ENCODE peak calls at places on chromosome X, in seven cellular contexts. One of them, this sample, is unnamed.

GRCh38 chrX:63436865-63437264 is 85.7 kb upstream of the SPIN4 start:
- DNase-seq in tibial nerve: no peak
- DNase-seq in uterus: no peak
- DNase-seq in fibroblast of lung: no peak
- DNase-seq in suprapubic skin: no peak
- DNase-seq in body of pancreas: no peak
- DNase-seq in breast epithelium: no peak
- DNase-seq in this sample: no peak

GRCh38 chrX:107766470-107767140 is 9.0 kb downstream of the TSC22D3 start:
- DNase-seq in suprapubic skin: no peak
- DNase-seq in body of pancreas: peak
- DNase-seq in breast epithelium: no peak
- DNase-seq in uterus: peak
- DNase-seq in tibial nerve: no peak
- DNase-seq in fibroblast of lung: peak
- DNase-seq in this sample: no peak

GRCh38 chrX:153333271-153333670 is 682 bp upstream of the ZNF275 start:
- DNase-seq in breast epithelium: no peak
- DNase-seq in body of pancreas: no peak
- DNase-seq in suprapubic skin: no peak
- DNase-seq in fibroblast of lung: peak
- DNase-seq in tibial nerve: no peak
- DNase-seq in uterus: no peak
- DNase-seq in this sample: peak

GRCh38 chrX:150411656-150412055 is 48.5 kb downstream of the MAMLD1 start:
- DNase-seq in suprapubic skin: no peak
- DNase-seq in body of pancreas: no peak
- DNase-seq in uterus: no peak
- DNase-seq in tibial nerve: no peak
- DNase-seq in breast epithelium: no peak
- DNase-seq in fibroblast of lung: no peak
- DNase-seq in this sample: no peak

GRCh38 chrX:16138108-16138427 is 14.7 kb downstream of the GRPR start:
- DNase-seq in uterus: no peak
- DNase-seq in body of pancreas: no peak
- DNase-seq in tibial nerve: no peak
- DNase-seq in suprapubic skin: no peak
- DNase-seq in breast epithelium: no peak
- DNase-seq in fibroblast of lung: no peak
- DNase-seq in this sample: no peak

GRCh38 chrX:39158801-39159657 is 357.8 kb downstream of the MID1IP1 start:
- DNase-seq in suprapubic skin: no peak
- DNase-seq in fibroblast of lung: peak
- DNase-seq in body of pancreas: peak
- DNase-seq in breast epithelium: no peak
- DNase-seq in uterus: peak
- DNase-seq in tibial nerve: no peak
- DNase-seq in this sample: peak

GRCh38 chrX:110146521-110146920 is 143.6 kb downstream of the TMEM164 start:
- DNase-seq in uterus: peak
- DNase-seq in suprapubic skin: no peak
- DNase-seq in body of pancreas: peak
- DNase-seq in breast epithelium: no peak
- DNase-seq in tibial nerve: no peak
- DNase-seq in fibroblast of lung: peak
- DNase-seq in this sample: peak

GRCh38 chrX:14029425-14030247 is at the start of gene GEMIN8:
- DNase-seq in tibial nerve: peak
- DNase-seq in uterus: peak
- DNase-seq in suprapubic skin: peak
- DNase-seq in breast epithelium: peak
- DNase-seq in fibroblast of lung: peak
- DNase-seq in body of pancreas: peak
- DNase-seq in this sample: peak

DNA sequence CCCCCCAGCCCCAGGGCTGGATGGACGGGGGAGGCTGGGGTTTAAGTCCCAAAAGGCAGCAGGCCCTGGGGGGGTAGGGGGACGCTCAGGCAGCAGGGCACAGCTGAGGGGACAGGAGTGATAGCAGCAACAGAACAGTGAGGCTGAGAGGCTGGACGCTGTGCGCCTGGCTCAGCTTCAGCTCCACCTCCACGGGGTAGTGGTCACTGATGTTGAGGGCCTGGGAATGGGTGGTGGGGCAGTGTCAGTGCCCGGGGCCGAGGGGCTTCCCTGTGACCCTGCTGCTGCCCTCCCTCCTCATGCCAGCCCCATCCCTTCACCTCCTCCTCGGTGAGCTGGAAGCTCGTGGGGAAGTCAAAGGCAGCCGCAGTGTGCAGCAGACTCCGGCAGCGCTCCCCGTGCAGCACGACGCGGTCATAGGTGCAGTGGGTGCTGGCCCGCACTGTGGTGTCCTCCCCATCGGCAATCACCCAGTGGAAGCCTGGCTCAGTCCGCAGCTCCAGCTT is 4.5 kb downstream of the RPL10 start:
- DNase-seq in fibroblast of lung: no peak
- DNase-seq in suprapubic skin: no peak
- DNase-seq in tibial nerve: no peak
- DNase-seq in body of pancreas: no peak
- DNase-seq in uterus: no peak
- DNase-seq in breast epithelium: no peak
- DNase-seq in this sample: no peak
- H3K27ac ChIP-seq in fibroblast of lung: no peak
- H3K27ac ChIP-seq in suprapubic skin: peak
- H3K27ac ChIP-seq in tibial nerve: no peak
- H3K27ac ChIP-seq in body of pancreas: peak
- H3K27ac ChIP-seq in uterus: no peak
- H3K27ac ChIP-seq in breast epithelium: peak
- H3K27ac ChIP-seq in this sample: no peak

GRCh38 chrX:147800663-147801062 is 111.1 kb upstream of the FMR1 start:
- DNase-seq in body of pancreas: no peak
- DNase-seq in tibial nerve: no peak
- DNase-seq in suprapubic skin: no peak
- DNase-seq in fibroblast of lung: no peak
- DNase-seq in uterus: no peak
- DNase-seq in breast epithelium: no peak
- DNase-seq in this sample: no peak

DNA sequence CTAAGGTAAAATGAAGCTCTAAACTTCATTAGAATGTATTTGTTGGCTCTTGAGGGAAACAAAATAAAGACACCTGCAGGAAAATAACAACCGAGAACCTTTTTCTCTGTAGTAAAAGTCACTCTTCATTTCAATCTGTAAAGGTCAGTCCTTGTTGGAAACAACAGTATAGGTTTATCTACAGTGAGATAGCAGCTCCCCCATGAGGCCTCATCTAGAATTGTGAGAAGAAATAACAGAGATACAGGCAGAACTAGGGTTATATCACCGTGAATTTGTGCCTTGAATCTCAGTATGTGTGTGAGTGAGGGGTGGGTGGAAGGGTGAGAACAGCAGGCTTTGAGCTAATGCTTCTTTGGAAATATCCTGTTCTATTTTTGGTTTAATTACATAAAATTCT is 107.8 kb upstream of the FMR1 start:
- DNase-seq in breast epithelium: no peak
- DNase-seq in suprapubic skin: no peak
- DNase-seq in fibroblast of lung: no peak
- DNase-seq in tibial nerve: no peak
- DNase-seq in body of pancreas: peak
- DNase-seq in uterus: no peak
- DNase-seq in this sample: no peak
- TF ChIP-seq CTCF in breast epithelium: no peak
- TF ChIP-seq CTCF in suprapubic skin: no peak
- TF ChIP-seq CTCF in fibroblast of lung: no peak
- TF ChIP-seq CTCF in tibial nerve: no peak
- TF ChIP-seq CTCF in body of pancreas: peak
- TF ChIP-seq CTCF in uterus: peak
- TF ChIP-seq CTCF in this sample: no peak

GRCh38 chrX:51743179-51743957 is at the start of gene GSPT2:
- DNase-seq in body of pancreas: peak
- DNase-seq in breast epithelium: peak
- DNase-seq in uterus: peak
- DNase-seq in suprapubic skin: peak
- DNase-seq in fibroblast of lung: peak
- DNase-seq in tibial nerve: peak
- DNase-seq in this sample: peak
- H3K4me3 ChIP-seq in body of pancreas: peak
- H3K4me3 ChIP-seq in breast epithelium: peak
- H3K4me3 ChIP-seq in uterus: peak
- H3K4me3 ChIP-seq in suprapubic skin: peak
- H3K4me3 ChIP-seq in fibroblast of lung: peak
- H3K4me3 ChIP-seq in tibial nerve: peak
- H3K4me3 ChIP-seq in this sample: peak

GRCh38 chrX:115892787-115893671 is 277.5 kb upstream of the AGTR2 start:
- DNase-seq in fibroblast of lung: peak
- DNase-seq in tibial nerve: no peak
- DNase-seq in suprapubic skin: no peak
- DNase-seq in breast epithelium: peak
- DNase-seq in body of pancreas: no peak
- DNase-seq in uterus: peak
- DNase-seq in this sample: peak
- H3K27ac ChIP-seq in fibroblast of lung: no peak
- H3K27ac ChIP-seq in tibial nerve: peak
- H3K27ac ChIP-seq in suprapubic skin: no peak
- H3K27ac ChIP-seq in breast epithelium: peak
- H3K27ac ChIP-seq in body of pancreas: peak
- H3K27ac ChIP-seq in uterus: no peak
- H3K27ac ChIP-seq in this sample: no peak

GRCh38 chrX:131752493-131753198 is 208.8 kb downstream of the OR13H1 start:
- DNase-seq in suprapubic skin: peak
- DNase-seq in tibial nerve: no peak
- DNase-seq in breast epithelium: peak
- DNase-seq in body of pancreas: no peak
- DNase-seq in uterus: peak
- DNase-seq in fibroblast of lung: peak
- DNase-seq in this sample: peak

GRCh38 chrX:131745942-131746489 is 202.1 kb downstream of the OR13H1 start:
- DNase-seq in breast epithelium: no peak
- DNase-seq in fibroblast of lung: no peak
- DNase-seq in tibial nerve: no peak
- DNase-seq in body of pancreas: no peak
- DNase-seq in suprapubic skin: no peak
- DNase-seq in uterus: no peak
- DNase-seq in this sample: no peak

GRCh38 chrX:131746491-131746968 is 202.7 kb downstream of the OR13H1 start:
- DNase-seq in fibroblast of lung: peak
- DNase-seq in tibial nerve: no peak
- DNase-seq in body of pancreas: no peak
- DNase-seq in suprapubic skin: peak
- DNase-seq in breast epithelium: peak
- DNase-seq in uterus: peak
- DNase-seq in this sample: peak

GRCh38 chrX:131747173-131747572 is 203.3 kb downstream of the OR13H1 start:
- DNase-seq in uterus: peak
- DNase-seq in tibial nerve: no peak
- DNase-seq in body of pancreas: no peak
- DNase-seq in fibroblast of lung: peak
- DNase-seq in suprapubic skin: peak
- DNase-seq in breast epithelium: peak
- DNase-seq in this sample: peak
- TF ChIP-seq CTCF in uterus: peak
- TF ChIP-seq CTCF in tibial nerve: no peak
- TF ChIP-seq CTCF in body of pancreas: no peak
- TF ChIP-seq CTCF in fibroblast of lung: no peak
- TF ChIP-seq CTCF in suprapubic skin: no peak
- TF ChIP-seq CTCF in breast epithelium: peak
- TF ChIP-seq CTCF in this sample: peak

GRCh38 chrX:48522291-48522690 is 683 bp downstream of the EBP start:
- DNase-seq in suprapubic skin: no peak
- DNase-seq in uterus: no peak
- DNase-seq in body of pancreas: no peak
- DNase-seq in breast epithelium: no peak
- DNase-seq in tibial nerve: no peak
- DNase-seq in fibroblast of lung: no peak
- DNase-seq in this sample: no peak

GRCh38 chrX:48520455-48520854 is 1.2 kb upstream of the EBP start:
- DNase-seq in uterus: no peak
- DNase-seq in tibial nerve: no peak
- DNase-seq in breast epithelium: no peak
- DNase-seq in suprapubic skin: no peak
- DNase-seq in body of pancreas: no peak
- DNase-seq in fibroblast of lung: no peak
- DNase-seq in this sample: no peak

GRCh38 chrX:48520976-48521352 is 644 bp upstream of the EBP start:
- DNase-seq in breast epithelium: no peak
- DNase-seq in uterus: no peak
- DNase-seq in body of pancreas: no peak
- DNase-seq in tibial nerve: no peak
- DNase-seq in suprapubic skin: no peak
- DNase-seq in fibroblast of lung: no peak
- DNase-seq in this sample: no peak

GRCh38 chrX:48521353-48522243 is at the start of gene EBP:
- DNase-seq in suprapubic skin: peak
- DNase-seq in body of pancreas: peak
- DNase-seq in fibroblast of lung: peak
- DNase-seq in uterus: peak
- DNase-seq in tibial nerve: peak
- DNase-seq in breast epithelium: peak
- DNase-seq in this sample: peak

GRCh38 chrX:48523682-48524081 is 2.1 kb downstream of the EBP start:
- DNase-seq in suprapubic skin: no peak
- DNase-seq in fibroblast of lung: no peak
- DNase-seq in body of pancreas: no peak
- DNase-seq in breast epithelium: no peak
- DNase-seq in tibial nerve: no peak
- DNase-seq in uterus: no peak
- DNase-seq in this sample: no peak
- H3K4me3 ChIP-seq in suprapubic skin: no peak
- H3K4me3 ChIP-seq in fibroblast of lung: no peak
- H3K4me3 ChIP-seq in body of pancreas: no peak
- H3K4me3 ChIP-seq in breast epithelium: no peak
- H3K4me3 ChIP-seq in tibial nerve: no peak
- H3K4me3 ChIP-seq in uterus: no peak
- H3K4me3 ChIP-seq in this sample: no peak

GRCh38 chrX:133321441-133321840 is 93.8 kb downstream of the GPC4 start:
- DNase-seq in body of pancreas: no peak
- DNase-seq in breast epithelium: no peak
- DNase-seq in uterus: no peak
- DNase-seq in fibroblast of lung: peak
- DNase-seq in suprapubic skin: no peak
- DNase-seq in tibial nerve: no peak
- DNase-seq in this sample: no peak
- H3K27ac ChIP-seq in body of pancreas: no peak
- H3K27ac ChIP-seq in breast epithelium: no peak
- H3K27ac ChIP-seq in uterus: no peak
- H3K27ac ChIP-seq in fibroblast of lung: no peak
- H3K27ac ChIP-seq in suprapubic skin: no peak
- H3K27ac ChIP-seq in tibial nerve: no peak
- H3K27ac ChIP-seq in this sample: no peak

GRCh38 chrX:45749375-45749774 is 548.7 kb upstream of the DIPK2B start:
- DNase-seq in uterus: no peak
- DNase-seq in fibroblast of lung: no peak
- DNase-seq in tibial nerve: no peak
- DNase-seq in suprapubic skin: no peak
- DNase-seq in body of pancreas: no peak
- DNase-seq in breast epithelium: no peak
- DNase-seq in this sample: no peak
- TF ChIP-seq CTCF in uterus: peak
- TF ChIP-seq CTCF in fibroblast of lung: peak
- TF ChIP-seq CTCF in tibial nerve: no peak
- TF ChIP-seq CTCF in suprapubic skin: no peak
- TF ChIP-seq CTCF in body of pancreas: peak
- TF ChIP-seq CTCF in breast epithelium: no peak
- TF ChIP-seq CTCF in this sample: peak

GRCh38 chrX:21946925-21947641 is 6.6 kb downstream of the SMS start:
- DNase-seq in body of pancreas: no peak
- DNase-seq in uterus: no peak
- DNase-seq in breast epithelium: no peak
- DNase-seq in fibroblast of lung: peak
- DNase-seq in suprapubic skin: no peak
- DNase-seq in tibial nerve: no peak
- DNase-seq in this sample: peak
- H3K4me3 ChIP-seq in body of pancreas: no peak
- H3K4me3 ChIP-seq in uterus: no peak
- H3K4me3 ChIP-seq in breast epithelium: peak
- H3K4me3 ChIP-seq in fibroblast of lung: peak
- H3K4me3 ChIP-seq in suprapubic skin: no peak
- H3K4me3 ChIP-seq in tibial nerve: no peak
- H3K4me3 ChIP-seq in this sample: no peak

This sample was measured in brain microvascular endothelial cell.